ENCODE peak calls at places on chromosomes 4 and X, in six cellular contexts. One of them, this sample, is unnamed.

GRCh38 chrX:153299855-153300254 is 21.7 kb downstream of the PNMA6F start:
- DNase-seq in CD4-positive, alpha-beta memory T cell: no peak
- DNase-seq in A549: no peak
- DNase-seq in IMR-90: no peak
- DNase-seq in lower lobe of right lung: no peak
- DNase-seq in left lung: no peak
- DNase-seq in this sample: no peak

GRCh38 chr4:4859799-4860380 is 425 bp downstream of the MSX1 start:
- DNase-seq in CD4-positive, alpha-beta memory T cell: no peak
- DNase-seq in A549: no peak
- DNase-seq in IMR-90: no peak
- DNase-seq in lower lobe of right lung: no peak
- DNase-seq in left lung: no peak
- DNase-seq in this sample: no peak

GRCh38 chr4:105350859-105351494 is 122.9 kb downstream of the PPA2 start:
- DNase-seq in CD4-positive, alpha-beta memory T cell: no peak
- DNase-seq in A549: no peak
- DNase-seq in IMR-90: peak; percentile 83
- DNase-seq in lower lobe of right lung: no peak
- DNase-seq in left lung: no peak
- DNase-seq in this sample: no peak

GRCh38 chr4:184514121-184514988 is 40.0 kb upstream of the IRF2 start:
- DNase-seq in CD4-positive, alpha-beta memory T cell: no peak
- DNase-seq in A549: peak; percentile 25
- DNase-seq in IMR-90: peak; percentile 95
- DNase-seq in lower lobe of right lung: peak; percentile 73
- DNase-seq in left lung: peak; percentile 82
- DNase-seq in this sample: no peak

GRCh38 chrX:37712458-37712857 is 26.9 kb downstream of the XK start:
- DNase-seq in CD4-positive, alpha-beta memory T cell: no peak
- DNase-seq in A549: no peak
- DNase-seq in IMR-90: no peak
- DNase-seq in lower lobe of right lung: no peak
- DNase-seq in left lung: no peak
- DNase-seq in this sample: no peak

GRCh38 chr4:78441786-78442185 is 109.8 kb upstream of the ANXA3 start:
- DNase-seq in CD4-positive, alpha-beta memory T cell: no peak
- DNase-seq in A549: no peak
- DNase-seq in IMR-90: no peak
- DNase-seq in lower lobe of right lung: no peak
- DNase-seq in left lung: no peak
- DNase-seq in this sample: no peak

GRCh38 chr4:77742054-77742453 is 77.1 kb downstream of the CNOT6L start:
- DNase-seq in CD4-positive, alpha-beta memory T cell: no peak
- DNase-seq in A549: no peak
- DNase-seq in IMR-90: peak; percentile 1
- DNase-seq in lower lobe of right lung: no peak
- DNase-seq in left lung: no peak
- DNase-seq in this sample: no peak

GRCh38 chrX:13046035-13046851 is 1.8 kb upstream of the FAM9C start:
- DNase-seq in CD4-positive, alpha-beta memory T cell: no peak
- DNase-seq in A549: no peak
- DNase-seq in IMR-90: no peak
- DNase-seq in lower lobe of right lung: no peak
- DNase-seq in left lung: no peak
- DNase-seq in this sample: no peak

GRCh38 chrX:149910178-149910695 is 19.1 kb upstream of the HSFX4 start:
- DNase-seq in CD4-positive, alpha-beta memory T cell: no peak
- DNase-seq in A549: no peak
- DNase-seq in IMR-90: no peak
- DNase-seq in lower lobe of right lung: no peak
- DNase-seq in left lung: no peak
- DNase-seq in this sample: no peak

GRCh38 chrX:67587946-67588624 is 44.3 kb downstream of the AR start:
- DNase-seq in CD4-positive, alpha-beta memory T cell: no peak
- DNase-seq in A549: no peak
- DNase-seq in IMR-90: no peak
- DNase-seq in lower lobe of right lung: no peak
- DNase-seq in left lung: no peak
- DNase-seq in this sample: no peak

GRCh38 chr4:158801066-158801465 is 32.2 kb downstream of the FNIP2 start:
- DNase-seq in CD4-positive, alpha-beta memory T cell: no peak
- DNase-seq in A549: no peak
- DNase-seq in IMR-90: no peak
- DNase-seq in lower lobe of right lung: no peak
- DNase-seq in left lung: no peak
- DNase-seq in this sample: no peak

GRCh38 chr4:150237110-150237852 is 159.0 kb downstream of the DCLK2 start:
- DNase-seq in CD4-positive, alpha-beta memory T cell: no peak
- DNase-seq in A549: peak; percentile 46
- DNase-seq in IMR-90: peak; percentile 98
- DNase-seq in lower lobe of right lung: no peak
- DNase-seq in left lung: no peak
- DNase-seq in this sample: no peak
- H3K4me1 ChIP-seq in CD4-positive, alpha-beta memory T cell: no peaks in the 10 kb centered on the region
- H3K4me1 ChIP-seq in A549: peaks cover 53% of the 10 kb centered on the region
- H3K4me1 ChIP-seq in IMR-90: peaks cover 33% of the 10 kb centered on the region
- H3K4me1 ChIP-seq in lower lobe of right lung: no peaks in the 10 kb centered on the region
- H3K4me1 ChIP-seq in left lung: no peaks in the 10 kb centered on the region
- H3K4me1 ChIP-seq in this sample: no peaks in the 10 kb centered on the region

DNA sequence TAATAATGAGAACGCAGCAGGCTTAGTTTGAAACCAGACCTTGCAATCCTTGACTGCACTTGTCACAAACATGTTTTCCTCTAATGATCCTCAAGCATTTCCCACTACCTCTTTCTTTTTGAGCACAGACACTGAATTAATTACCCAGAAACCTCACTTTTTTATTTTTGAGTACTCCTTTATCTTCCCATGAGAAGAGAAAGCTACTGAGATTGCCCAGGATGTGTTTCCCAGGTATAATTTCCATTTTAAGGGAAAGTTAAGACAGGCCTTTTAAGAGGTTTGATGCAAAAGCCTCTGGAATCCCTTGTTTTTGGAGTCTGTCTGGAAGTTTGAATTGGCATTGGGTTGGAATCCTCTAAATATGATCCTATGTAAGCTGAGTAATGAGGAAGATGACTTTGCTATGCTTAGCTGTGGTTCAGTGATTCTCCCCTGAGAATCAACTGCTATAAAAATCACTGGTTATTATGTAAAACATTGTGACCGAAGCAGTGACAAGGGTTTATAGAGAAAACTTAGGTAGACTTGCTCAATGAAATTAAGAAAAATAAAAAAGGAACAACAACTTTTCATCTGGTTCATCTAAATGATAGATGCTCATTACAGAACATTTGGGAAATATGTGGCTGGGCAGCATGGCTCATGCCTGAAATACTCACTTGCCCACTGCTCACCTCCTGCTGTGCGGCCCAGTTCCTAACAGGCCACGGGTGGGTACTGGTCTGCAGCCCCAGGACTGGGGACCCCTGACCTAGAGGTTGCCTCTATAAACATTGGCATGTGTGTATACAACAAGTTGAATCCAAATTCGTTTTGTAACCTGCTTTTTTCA is 10.8 kb upstream of the RHOH start:
- DNase-seq in CD4-positive, alpha-beta memory T cell: no peak
- DNase-seq in A549: no peak
- DNase-seq in IMR-90: peak; percentile 22
- DNase-seq in lower lobe of right lung: no peak
- DNase-seq in left lung: no peak
- DNase-seq in this sample: no peak
- H3K4me1 ChIP-seq in CD4-positive, alpha-beta memory T cell: peaks cover 44% of the 10 kb centered on the region
- H3K4me1 ChIP-seq in A549: peaks cover 29% of the 10 kb centered on the region
- H3K4me1 ChIP-seq in IMR-90: no peaks in the 10 kb centered on the region
- H3K4me1 ChIP-seq in lower lobe of right lung: no peaks in the 10 kb centered on the region
- H3K4me1 ChIP-seq in left lung: peaks cover 22% of the 10 kb centered on the region
- H3K4me1 ChIP-seq in this sample: peaks cover 25% of the 10 kb centered on the region

DNA sequence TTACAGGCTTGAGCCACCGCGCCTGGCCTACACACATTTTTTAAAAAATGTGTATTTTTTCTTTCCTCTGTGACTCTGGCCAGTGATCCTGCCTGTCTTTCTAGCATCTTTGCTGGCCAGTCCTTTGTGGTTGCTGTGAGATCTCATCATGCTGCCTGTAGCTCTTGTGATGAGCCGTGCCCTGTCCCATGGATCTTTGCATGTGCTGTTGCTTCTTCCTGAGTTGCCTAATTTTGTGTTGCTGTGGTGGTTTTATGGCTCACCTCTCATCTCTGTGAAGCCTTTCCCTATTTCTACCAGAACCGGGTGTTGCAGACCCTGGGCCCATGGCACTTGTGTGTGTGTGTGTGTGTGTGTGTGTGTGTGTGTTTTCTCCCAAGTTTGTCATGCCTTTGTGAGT is 8.3 kb downstream of the NSD2 start:
- DNase-seq in CD4-positive, alpha-beta memory T cell: no peak
- DNase-seq in A549: no peak
- DNase-seq in IMR-90: peak; percentile 33
- DNase-seq in lower lobe of right lung: no peak
- DNase-seq in left lung: no peak
- DNase-seq in this sample: no peak
- H3K4me1 ChIP-seq in CD4-positive, alpha-beta memory T cell: peaks cover 40% of the 10 kb centered on the region
- H3K4me1 ChIP-seq in A549: peaks cover 14% of the 10 kb centered on the region
- H3K4me1 ChIP-seq in IMR-90: peaks cover 15% of the 10 kb centered on the region
- H3K4me1 ChIP-seq in lower lobe of right lung: no peaks in the 10 kb centered on the region
- H3K4me1 ChIP-seq in left lung: no peaks in the 10 kb centered on the region
- H3K4me1 ChIP-seq in this sample: peaks cover 3% of the 10 kb centered on the region

GRCh38 chrX:45714864-45715263 is 514.2 kb upstream of the DIPK2B start:
- DNase-seq in CD4-positive, alpha-beta memory T cell: no peak
- DNase-seq in A549: no peak
- DNase-seq in IMR-90: peak; percentile 71
- DNase-seq in lower lobe of right lung: no peak
- DNase-seq in left lung: no peak
- DNase-seq in this sample: no peak

GRCh38 chrX:45709381-45709780 is 508.7 kb upstream of the DIPK2B start:
- DNase-seq in CD4-positive, alpha-beta memory T cell: no peak
- DNase-seq in A549: no peak
- DNase-seq in IMR-90: peak; percentile 44
- DNase-seq in lower lobe of right lung: no peak
- DNase-seq in left lung: no peak
- DNase-seq in this sample: no peak

GRCh38 chrX:45710081-45710801 is 509.6 kb upstream of the DIPK2B start:
- DNase-seq in CD4-positive, alpha-beta memory T cell: no peak
- DNase-seq in A549: peak; percentile 5
- DNase-seq in IMR-90: peak; percentile 96
- DNase-seq in lower lobe of right lung: no peak
- DNase-seq in left lung: no peak
- DNase-seq in this sample: peak; percentile 38

GRCh38 chrX:45711231-45711630 is 510.6 kb upstream of the DIPK2B start:
- DNase-seq in CD4-positive, alpha-beta memory T cell: no peak
- DNase-seq in A549: no peak
- DNase-seq in IMR-90: peak; percentile 28
- DNase-seq in lower lobe of right lung: no peak
- DNase-seq in left lung: no peak
- DNase-seq in this sample: no peak

GRCh38 chrX:45712067-45712466 is 511.4 kb upstream of the DIPK2B start:
- DNase-seq in CD4-positive, alpha-beta memory T cell: no peak
- DNase-seq in A549: no peak
- DNase-seq in IMR-90: peak; percentile 65
- DNase-seq in lower lobe of right lung: no peak
- DNase-seq in left lung: no peak
- DNase-seq in this sample: no peak
- H3K4me1 ChIP-seq in CD4-positive, alpha-beta memory T cell: peaks cover 19% of the 10 kb centered on the region
- H3K4me1 ChIP-seq in A549: peaks cover 25% of the 10 kb centered on the region
- H3K4me1 ChIP-seq in IMR-90: peaks cover 13% of the 10 kb centered on the region
- H3K4me1 ChIP-seq in lower lobe of right lung: no peaks in the 10 kb centered on the region
- H3K4me1 ChIP-seq in left lung: peaks cover 17% of the 10 kb centered on the region
- H3K4me1 ChIP-seq in this sample: peaks cover 3% of the 10 kb centered on the region